ENCODE peak calls at places on chromosomes 16 and 17, in six cellular contexts. One of them, this sample, is unnamed.

GRCh38 chr17:82655038-82655479 is 6.8 kb upstream of the WDR45B start:
- DNase-seq in K562: no peak
- DNase-seq in PC-9: peak
- DNase-seq in GM23338: no peak
- DNase-seq in GM23248: no peak
- DNase-seq in endothelial cell of umbilical vein: peak
- DNase-seq in this sample: no peak

GRCh38 chr17:39674702-39675389 is 6.6 kb downstream of the PNMT start:
- DNase-seq in GM23338: no peak
- DNase-seq in GM23248: no peak
- DNase-seq in K562: peak
- DNase-seq in endothelial cell of umbilical vein: no peak
- DNase-seq in PC-9: peak
- DNase-seq in this sample: no peak

GRCh38 chr16:57042157-57043111 is 49.9 kb upstream of the CPNE2 start:
- DNase-seq in GM23248: no peak
- DNase-seq in endothelial cell of umbilical vein: no peak
- DNase-seq in GM23338: no peak
- DNase-seq in PC-9: no peak
- DNase-seq in K562: no peak
- DNase-seq in this sample: no peak

GRCh38 chr16:85978291-85978775 is 79.4 kb downstream of the IRF8 start:
- DNase-seq in K562: no peak
- DNase-seq in PC-9: no peak
- DNase-seq in endothelial cell of umbilical vein: no peak
- DNase-seq in GM23338: no peak
- DNase-seq in GM23248: no peak
- DNase-seq in this sample: no peak

GRCh38 chr17:50071692-50072091 is 15.8 kb downstream of the ITGA3 start:
- DNase-seq in GM23338: no peak
- DNase-seq in GM23248: no peak
- DNase-seq in K562: no peak
- DNase-seq in PC-9: no peak
- DNase-seq in endothelial cell of umbilical vein: no peak
- DNase-seq in this sample: no peak

GRCh38 chr16:19885456-19886060 is 910 bp upstream of the GPRC5B start:
- DNase-seq in GM23248: no peak
- DNase-seq in endothelial cell of umbilical vein: peak
- DNase-seq in K562: no peak
- DNase-seq in PC-9: no peak
- DNase-seq in GM23338: peak
- DNase-seq in this sample: no peak

GRCh38 chr17:82229686-82230626 is 1.1 kb downstream of the SLC16A3 start:
- DNase-seq in GM23338: no peak
- DNase-seq in GM23248: no peak
- DNase-seq in PC-9: no peak
- DNase-seq in endothelial cell of umbilical vein: peak
- DNase-seq in K562: no peak
- DNase-seq in this sample: no peak

GRCh38 chr16:72301416-72302048 is 129.6 kb upstream of the PMFBP1 start:
- DNase-seq in endothelial cell of umbilical vein: no peak
- DNase-seq in GM23248: no peak
- DNase-seq in GM23338: no peak
- DNase-seq in PC-9: no peak
- DNase-seq in K562: no peak
- DNase-seq in this sample: no peak

GRCh38 chr17:38353084-38353604 is 1.5 kb downstream of the SOCS7 start:
- DNase-seq in GM23338: no peak
- DNase-seq in PC-9: no peak
- DNase-seq in endothelial cell of umbilical vein: no peak
- DNase-seq in K562: no peak
- DNase-seq in GM23248: no peak
- DNase-seq in this sample: no peak

GRCh38 chr16:19119564-19119963 is 5.8 kb downstream of the ITPRIPL2 start:
- DNase-seq in endothelial cell of umbilical vein: peak
- DNase-seq in K562: peak
- DNase-seq in GM23338: no peak
- DNase-seq in PC-9: peak
- DNase-seq in GM23248: peak
- DNase-seq in this sample: no peak

GRCh38 chr17:2955931-2956582 is 107.3 kb downstream of the OR1D5 start:
- DNase-seq in PC-9: no peak
- DNase-seq in endothelial cell of umbilical vein: no peak
- DNase-seq in GM23248: no peak
- DNase-seq in K562: no peak
- DNase-seq in GM23338: no peak
- DNase-seq in this sample: no peak

GRCh38 chr17:73042809-73043685 is 49.4 kb downstream of the SLC39A11 start:
- DNase-seq in endothelial cell of umbilical vein: no peak
- DNase-seq in PC-9: no peak
- DNase-seq in GM23338: no peak
- DNase-seq in K562: no peak
- DNase-seq in GM23248: peak
- DNase-seq in this sample: no peak

GRCh38 chr17:14004927-14005630 is 64.2 kb upstream of the COX10 start:
- DNase-seq in K562: no peak
- DNase-seq in GM23338: no peak
- DNase-seq in PC-9: no peak
- DNase-seq in GM23248: peak
- DNase-seq in endothelial cell of umbilical vein: no peak
- DNase-seq in this sample: peak

GRCh38 chr17:17156511-17156910 is 49.6 kb downstream of the PLD6 start:
- DNase-seq in GM23248: peak
- DNase-seq in endothelial cell of umbilical vein: no peak
- DNase-seq in GM23338: no peak
- DNase-seq in K562: no peak
- DNase-seq in PC-9: no peak
- DNase-seq in this sample: no peak

GRCh38 chr16:87603684-87604571 is 1.6 kb downstream of the JPH3 start:
- DNase-seq in endothelial cell of umbilical vein: no peak
- DNase-seq in PC-9: no peak
- DNase-seq in GM23338: peak
- DNase-seq in GM23248: no peak
- DNase-seq in K562: no peak
- DNase-seq in this sample: no peak

GRCh38 chr16:3580271-3580670 is 3.1 kb upstream of the NLRC3 start:
- DNase-seq in GM23338: no peak
- DNase-seq in PC-9: no peak
- DNase-seq in GM23248: no peak
- DNase-seq in K562: no peak
- DNase-seq in endothelial cell of umbilical vein: no peak
- DNase-seq in this sample: peak

GRCh38 chr17:8680850-8681174 is 50.3 kb upstream of the MYH10 start:
- DNase-seq in K562: no peak
- DNase-seq in PC-9: no peak
- DNase-seq in GM23248: no peak
- DNase-seq in GM23338: no peak
- DNase-seq in endothelial cell of umbilical vein: no peak
- DNase-seq in this sample: no peak

GRCh38 chr17:81242421-81243332 is 3.6 kb downstream of the NDUFAF8 start:
- DNase-seq in endothelial cell of umbilical vein: no peak
- DNase-seq in GM23248: no peak
- DNase-seq in GM23338: no peak
- DNase-seq in K562: no peak
- DNase-seq in PC-9: no peak
- DNase-seq in this sample: no peak

GRCh38 chr17:35612924-35613521 is 25.9 kb downstream of the AP2B1 start:
- DNase-seq in GM23338: peak
- DNase-seq in K562: peak
- DNase-seq in endothelial cell of umbilical vein: peak
- DNase-seq in PC-9: peak
- DNase-seq in GM23248: peak
- DNase-seq in this sample: no peak

GRCh38 chr16:48817032-48817431 is 207.1 kb upstream of the N4BP1 start:
- DNase-seq in GM23338: no peak
- DNase-seq in PC-9: no peak
- DNase-seq in GM23248: no peak
- DNase-seq in K562: no peak
- DNase-seq in endothelial cell of umbilical vein: no peak
- DNase-seq in this sample: no peak

GRCh38 chr17:46978489-46979022 is 497 bp downstream of the RPRML start:
- DNase-seq in GM23248: peak
- DNase-seq in GM23338: peak
- DNase-seq in K562: no peak
- DNase-seq in PC-9: no peak
- DNase-seq in endothelial cell of umbilical vein: no peak
- DNase-seq in this sample: no peak
- TF ChIP-seq EZH2 in GM23248: no peak
- TF ChIP-seq EZH2 in GM23338: peak
- TF ChIP-seq EZH2 in K562: no peak
- TF ChIP-seq EZH2 in PC-9: no peak
- TF ChIP-seq EZH2 in endothelial cell of umbilical vein: peak
- TF ChIP-seq EZH2 in this sample: peak

DNA sequence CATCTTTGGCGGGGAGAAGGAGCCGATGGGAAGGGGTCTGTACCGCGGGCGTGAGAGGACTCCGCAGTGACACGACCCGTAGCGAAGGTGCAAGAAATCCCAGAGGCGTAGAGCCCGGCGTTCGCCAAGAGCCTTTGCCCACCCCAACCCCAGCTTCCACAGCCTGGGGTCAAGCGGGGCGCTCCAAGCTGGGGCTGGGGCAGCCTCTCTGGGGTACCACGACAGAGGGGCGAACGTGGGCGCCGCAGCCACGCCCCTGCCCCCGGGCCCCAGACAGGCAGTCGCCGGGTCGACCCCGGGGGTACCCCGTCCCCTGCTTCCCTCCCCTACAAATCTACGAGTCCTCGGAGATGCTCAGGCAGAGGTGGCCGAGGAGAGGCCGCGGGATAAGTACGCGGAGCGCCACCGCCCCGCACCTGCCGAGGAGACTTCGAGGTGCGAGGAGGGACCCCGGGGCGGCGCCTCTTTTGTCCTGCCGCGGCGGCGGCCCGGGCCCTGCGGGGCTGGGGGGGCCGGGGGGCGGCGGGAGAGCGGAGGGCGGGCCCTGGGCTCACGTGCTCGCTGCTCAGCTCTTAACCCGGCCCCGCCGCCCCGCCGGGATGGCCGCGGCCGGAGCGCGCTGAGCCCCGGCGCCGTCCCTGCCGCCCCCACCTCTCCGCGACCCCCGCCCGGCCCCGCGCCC is at the start of gene ADAM11:
- DNase-seq in GM23248: peak
- DNase-seq in PC-9: no peak
- DNase-seq in GM23338: peak
- DNase-seq in K562: no peak
- DNase-seq in endothelial cell of umbilical vein: no peak
- DNase-seq in this sample: no peak
- TF ChIP-seq EZH2 in GM23248: peak
- TF ChIP-seq EZH2 in PC-9: no peak
- TF ChIP-seq EZH2 in GM23338: peak
- TF ChIP-seq EZH2 in K562: no peak
- TF ChIP-seq EZH2 in endothelial cell of umbilical vein: peak
- TF ChIP-seq EZH2 in this sample: peak

GRCh38 chr17:7650509-7651096 is at the start of gene ATP1B2:
- DNase-seq in GM23248: peak
- DNase-seq in endothelial cell of umbilical vein: peak
- DNase-seq in K562: peak
- DNase-seq in GM23338: peak
- DNase-seq in PC-9: no peak
- DNase-seq in this sample: no peak

GRCh38 chr17:7654832-7655540 is 4.3 kb downstream of the ATP1B2 start:
- DNase-seq in endothelial cell of umbilical vein: no peak
- DNase-seq in GM23338: no peak
- DNase-seq in PC-9: no peak
- DNase-seq in K562: no peak
- DNase-seq in GM23248: peak
- DNase-seq in this sample: no peak

GRCh38 chr17:7651959-7652658 is 1.4 kb downstream of the ATP1B2 start:
- DNase-seq in K562: no peak
- DNase-seq in endothelial cell of umbilical vein: no peak
- DNase-seq in GM23248: no peak
- DNase-seq in PC-9: no peak
- DNase-seq in GM23338: peak
- DNase-seq in this sample: no peak

GRCh38 chr17:7652659-7653343 is 2.1 kb downstream of the ATP1B2 start:
- DNase-seq in K562: no peak
- DNase-seq in GM23338: no peak
- DNase-seq in PC-9: no peak
- DNase-seq in GM23248: no peak
- DNase-seq in endothelial cell of umbilical vein: no peak
- DNase-seq in this sample: no peak

GRCh38 chr17:7651097-7651958 is 602 bp downstream of the ATP1B2 start:
- DNase-seq in GM23248: no peak
- DNase-seq in endothelial cell of umbilical vein: no peak
- DNase-seq in PC-9: no peak
- DNase-seq in GM23338: peak
- DNase-seq in K562: peak
- DNase-seq in this sample: no peak
- TF ChIP-seq EZH2 in GM23248: peak
- TF ChIP-seq EZH2 in endothelial cell of umbilical vein: peak
- TF ChIP-seq EZH2 in PC-9: no peak
- TF ChIP-seq EZH2 in GM23338: peak
- TF ChIP-seq EZH2 in K562: no peak
- TF ChIP-seq EZH2 in this sample: peak

GRCh38 chr17:48589831-48590602 is at the start of gene HOXB3:
- DNase-seq in PC-9: no peak
- DNase-seq in endothelial cell of umbilical vein: no peak
- DNase-seq in GM23338: no peak
- DNase-seq in GM23248: no peak
- DNase-seq in K562: no peak
- DNase-seq in this sample: no peak

GRCh38 chr17:48588519-48588918 is 1.5 kb downstream of the HOXB3 start:
- DNase-seq in GM23248: peak
- DNase-seq in PC-9: no peak
- DNase-seq in GM23338: no peak
- DNase-seq in K562: no peak
- DNase-seq in endothelial cell of umbilical vein: no peak
- DNase-seq in this sample: no peak

GRCh38 chr17:48588074-48588415 is 2.0 kb downstream of the HOXB3 start:
- DNase-seq in GM23248: no peak
- DNase-seq in PC-9: no peak
- DNase-seq in K562: no peak
- DNase-seq in GM23338: no peak
- DNase-seq in endothelial cell of umbilical vein: no peak
- DNase-seq in this sample: no peak

GRCh38 chr17:48590603-48591161 is 641 bp upstream of the HOXB3 start:
- DNase-seq in GM23248: no peak
- DNase-seq in PC-9: no peak
- DNase-seq in GM23338: no peak
- DNase-seq in K562: no peak
- DNase-seq in endothelial cell of umbilical vein: no peak
- DNase-seq in this sample: no peak

DNA sequence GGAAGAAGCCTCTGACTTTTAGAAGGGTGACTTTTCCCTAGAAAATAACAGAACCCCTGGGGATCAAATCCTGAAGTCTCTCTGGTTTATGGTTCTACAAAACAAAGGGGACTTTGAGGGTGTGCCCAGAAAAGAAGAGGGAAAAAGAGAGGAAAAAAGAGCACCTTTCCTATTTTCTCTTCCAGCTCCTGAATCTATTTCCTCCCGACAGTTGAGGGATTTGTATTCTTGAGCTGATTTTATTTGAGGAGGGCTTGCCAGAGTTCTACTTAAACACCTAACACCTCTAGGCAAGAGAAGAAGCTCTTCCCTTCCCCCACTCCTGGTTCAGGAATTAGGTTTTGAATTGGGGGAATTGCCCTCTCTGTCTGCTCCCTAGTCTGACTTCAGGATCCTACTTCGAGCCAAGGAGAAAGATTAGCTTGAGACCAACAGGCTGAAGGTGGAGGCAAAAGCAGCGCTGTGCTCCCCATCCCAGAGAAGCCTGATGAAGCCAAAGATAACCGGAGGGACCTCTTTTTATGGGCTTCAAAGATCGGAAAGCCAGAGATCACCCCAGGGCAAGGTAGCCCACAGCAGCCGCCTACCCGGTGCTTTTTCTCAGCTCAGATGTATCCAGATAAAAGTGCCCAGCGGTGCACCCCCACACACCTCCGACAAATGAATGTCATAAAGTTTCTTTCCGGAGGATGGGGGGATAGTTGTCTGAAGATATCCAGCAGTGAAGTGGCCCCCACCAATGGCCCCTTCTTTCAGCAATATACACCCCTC is 796 bp downstream of the HOXB3 start:
- DNase-seq in GM23248: no peak
- DNase-seq in PC-9: no peak
- DNase-seq in endothelial cell of umbilical vein: no peak
- DNase-seq in K562: no peak
- DNase-seq in GM23338: no peak
- DNase-seq in this sample: no peak
- TF ChIP-seq EZH2 in GM23248: no peak
- TF ChIP-seq EZH2 in PC-9: no peak
- TF ChIP-seq EZH2 in endothelial cell of umbilical vein: no peak
- TF ChIP-seq EZH2 in K562: no peak
- TF ChIP-seq EZH2 in GM23338: peak
- TF ChIP-seq EZH2 in this sample: no peak

This sample was measured in keratinocyte.